ENCODE peak calls at places on chromosomes 1 and 21, in eight cellular contexts. R, T, X, O, K, N, P and E are unnamed samples.

GRCh38 chr1:36515315-36516138 is 32.8 kb upstream of the CSF3R start:
- DNase-seq in P (no peak), R (no peak), O (no peak), K (no peak), X (no peak), N (no peak), T (no peak), E (no peak)

GRCh38 chr21:41802684-41803083 is 35.8 kb upstream of the RIPK4 start:
- DNase-seq in N (no peak), O (no peak), P (peak; percentile 59), T (peak; percentile 75), R (peak; percentile 61), K (peak; percentile 76), X (no peak), E (no peak)

GRCh38 chr1:33256701-33257387 is 552 bp downstream of the ZNF362 start:
- DNase-seq in N (peak; percentile 28), O (peak; percentile 37), P (peak; percentile 61), R (peak; percentile 64), K (peak; percentile 75), X (peak; percentile 59), T (peak; percentile 59), E (peak; percentile 55)

GRCh38 chr1:44208216-44208615 is 5.1 kb upstream of the DMAP1 start:
- DNase-seq in K (no peak), P (no peak), X (no peak), T (no peak), N (no peak), O (no peak), R (no peak), E (no peak)

GRCh38 chr1:207841907-207842306 is 69.0 kb downstream of the CD34 start:
- DNase-seq in N (no peak), R (no peak), T (no peak), X (no peak), K (no peak), P (no peak), O (no peak), E (no peak)

GRCh38 chr1:176619261-176619660 is 156.3 kb downstream of the PAPPA2 start:
- DNase-seq in O (no peak), R (no peak), N (no peak), T (no peak), K (no peak), P (no peak), X (no peak), E (no peak)

GRCh38 chr1:185408675-185409270 is 91.7 kb upstream of the IVNS1ABP start:
- DNase-seq in K (no peak), O (no peak), X (no peak), N (no peak), P (no peak), T (no peak), R (peak; percentile 78), E (no peak)

GRCh38 chr1:151058682-151059341 is 610 bp downstream of the CDC42SE1 start:
- DNase-seq in R (no peak), N (no peak), P (peak; percentile 71), T (no peak), O (no peak), K (no peak), X (peak; percentile 45), E (no peak)

GRCh38 chr1:19754482-19754881 is 45.2 kb downstream of the TMCO4 start:
- DNase-seq in R (peak; percentile 73), T (no peak), N (no peak), K (no peak), O (no peak), P (no peak), X (peak; percentile 43), E (no peak)

GRCh38 chr1:158246650-158247049 is 7.6 kb upstream of the CD1A start:
- DNase-seq in O (no peak), K (no peak), R (no peak), P (no peak), N (no peak), X (no peak), T (no peak), E (no peak)

GRCh38 chr1:234726359-234726836 is 116.4 kb upstream of the IRF2BP2 start:
- DNase-seq in R (no peak), P (peak; percentile 45), K (no peak), N (no peak), X (peak; percentile 50), T (no peak), O (no peak), E (no peak)

GRCh38 chr1:38239258-38239657 is 192.7 kb upstream of the POU3F1 start:
- DNase-seq in P (no peak), R (no peak), T (no peak), O (no peak), K (no peak), X (no peak), N (no peak), E (no peak)

GRCh38 chr1:107622975-107623374 is 342.0 kb downstream of the VAV3 start:
- DNase-seq in N (no peak), R (peak; percentile 32), K (no peak), X (no peak), O (no peak), T (no peak), P (no peak), E (no peak)

GRCh38 chr1:101781437-101781836 is 215.3 kb downstream of the OLFM3 start:
- DNase-seq in O (no peak), R (no peak), T (no peak), P (peak; percentile 86), K (peak; percentile 83), X (peak; percentile 38), N (no peak), E (no peak)

GRCh38 chr1:7302873-7303272 is 468.2 kb upstream of the VAMP3 start:
- DNase-seq in P (peak; percentile 16), R (no peak), T (no peak), K (no peak), N (no peak), X (no peak), O (no peak), E (no peak)